ENCODE peak calls at places on chromosome X, in six cellular contexts. G, C, N, H, T and W are unnamed samples.

GRCh38 chrX:100643943-100644587 is at the start of gene SRPX2:
- DNase-seq in G (no peak), C (no peak), N (peak), H (peak), T (peak), W (no peak)

GRCh38 chrX:3191186-3191585 is 149.9 kb downstream of the ARSF start:
- DNase-seq in G (no peak), C (no peak), N (no peak), H (peak), T (no peak), W (no peak)

GRCh38 chrX:78024349-78025108 is 55.1 kb upstream of the PGAM4 start:
- DNase-seq in G (peak), C (peak), N (peak), H (no peak), T (peak), W (no peak)

GRCh38 chrX:70166601-70167590 is 10.4 kb upstream of the DGAT2L6 start:
- DNase-seq in G (no peak), C (peak), N (peak), H (peak), T (no peak), W (no peak)

GRCh38 chrX:47745386-47745785 is 86.4 kb upstream of the UXT start:
- DNase-seq in G (no peak), C (no peak), N (no peak), H (no peak), T (no peak), W (no peak)

GRCh38 chrX:38275615-38276014 is 51.7 kb downstream of the RPGR start:
- DNase-seq in G (no peak), C (peak), N (peak), H (peak), T (no peak), W (no peak)

GRCh38 chrX:110403839-110404238 is 45.2 kb downstream of the RTL9 start:
- DNase-seq in G (no peak), C (no peak), N (no peak), H (peak), T (no peak), W (no peak)

GRCh38 chrX:145848451-145848850 is 30.8 kb downstream of the SLITRK2 start:
- DNase-seq in G (peak), C (no peak), N (no peak), H (no peak), T (no peak), W (no peak)

GRCh38 chrX:85111347-85111746 is 107.7 kb downstream of the APOOL start:
- DNase-seq in G (no peak), C (no peak), N (no peak), H (no peak), T (no peak), W (no peak)

GRCh38 chrX:11664211-11664888 is 1.4 kb downstream of the ARHGAP6 start:
- DNase-seq in G (peak), C (no peak), N (no peak), H (peak), T (no peak), W (no peak)

GRCh38 chrX:26927419-26927818 is 535.7 kb downstream of the PPP4R3C start:
- DNase-seq in G (no peak), C (no peak), N (no peak), H (no peak), T (no peak), W (no peak)

GRCh38 chrX:20593402-20593801 is 326.7 kb upstream of the RPS6KA3 start:
- DNase-seq in G (no peak), C (no peak), N (no peak), H (no peak), T (no peak), W (no peak)

GRCh38 chrX:149540133-149540620 is 635 bp upstream of the EOLA1 start:
- DNase-seq in G (peak), C (peak), N (peak), H (no peak), T (peak), W (peak)

GRCh38 chrX:105483011-105483410 is 262.5 kb upstream of the TEX13A start:
- DNase-seq in G (no peak), C (no peak), N (no peak), H (peak), T (no peak), W (no peak)

GRCh38 chrX:146615807-146616206 is 193.8 kb upstream of the CXorf51B start:
- DNase-seq in G (no peak), C (no peak), N (no peak), H (no peak), T (no peak), W (no peak)

GRCh38 chrX:107449490-107450175 is at the start of gene FRMPD3:
- DNase-seq in G (no peak), C (no peak), N (no peak), H (no peak), T (no peak), W (no peak)

GRCh38 chrX:150495496-150495895 is 72.9 kb upstream of the MTM1 start:
- DNase-seq in G (no peak), C (no peak), N (no peak), H (no peak), T (no peak), W (no peak)

GRCh38 chrX:149040873-149041535 is 464.1 kb downstream of the IDS start:
- DNase-seq in G (no peak), C (no peak), N (no peak), H (peak), T (no peak), W (no peak)

GRCh38 chrX:69024931-69025330 is 140.3 kb downstream of the PJA1 start:
- DNase-seq in G (peak), C (no peak), N (no peak), H (peak), T (peak), W (peak)

GRCh38 chrX:40468033-40468979 is 112.5 kb upstream of the ATP6AP2 start:
- DNase-seq in G (peak), C (peak), N (peak), H (peak), T (peak), W (peak)
- TF ChIP-seq CTCF in G (peak), C (peak), N (peak), H (no peak), T (peak), W (peak)

DNA sequence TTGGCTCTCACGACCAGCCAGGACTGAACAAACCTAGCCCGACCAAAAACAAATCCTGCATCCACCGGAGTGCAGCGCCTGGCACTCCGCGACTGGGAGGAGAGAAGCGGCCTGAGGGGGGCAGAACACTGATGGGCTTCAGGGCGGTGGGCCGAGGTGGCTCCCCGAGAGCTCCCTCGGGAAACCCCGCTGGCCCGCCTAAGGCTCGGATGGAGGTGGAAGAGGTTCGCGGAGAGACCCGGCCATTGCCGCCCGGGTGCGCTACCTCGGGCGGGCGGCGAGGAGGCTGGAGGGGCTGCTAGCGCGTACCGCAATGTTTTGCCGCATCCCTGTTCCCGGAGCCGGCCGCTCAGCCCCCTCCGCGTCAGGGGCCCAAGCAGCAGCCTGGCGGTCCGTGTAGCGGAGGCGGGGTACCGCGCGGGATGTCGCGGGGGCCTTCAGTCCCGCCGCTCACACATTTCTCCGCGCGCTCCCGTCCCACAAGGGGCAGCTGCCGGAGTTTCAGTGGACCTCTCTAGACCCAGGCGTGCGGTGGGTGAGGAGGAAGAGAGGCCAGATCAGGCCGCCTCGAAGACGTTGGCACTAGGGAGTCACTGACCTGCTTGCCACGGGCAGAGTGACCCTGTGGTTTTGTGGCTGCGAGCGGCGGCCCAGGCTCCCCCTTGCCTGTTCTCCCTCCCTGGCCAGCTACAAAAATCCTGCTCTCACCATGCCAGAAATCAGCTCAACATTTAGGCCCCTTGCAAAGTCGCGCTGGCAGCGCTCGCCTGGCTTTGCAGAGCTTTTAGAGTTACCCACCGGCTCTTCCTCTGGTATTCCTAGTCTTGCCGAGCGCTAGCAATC is 2.1 kb downstream of the SLITRK4 start:
- DNase-seq in G (no peak), C (no peak), N (no peak), H (no peak), T (peak), W (no peak)
- H3K4me3 ChIP-seq in G (no peak), C (no peak), N (no peak), H (no peak), T (peak), W (peak)

GRCh38 chrX:39728852-39729587 is 368.7 kb downstream of the BCOR start:
- DNase-seq in G (no peak), C (no peak), N (no peak), H (no peak), T (no peak), W (no peak)

GRCh38 chrX:39731390-39731680 is 366.4 kb downstream of the BCOR start:
- DNase-seq in G (no peak), C (no peak), N (no peak), H (no peak), T (no peak), W (no peak)

GRCh38 chrX:39729834-39730670 is 367.7 kb downstream of the BCOR start:
- DNase-seq in G (no peak), C (no peak), N (no peak), H (peak), T (no peak), W (no peak)

GRCh38 chrX:39731735-39732134 is 366.0 kb downstream of the BCOR start:
- DNase-seq in G (no peak), C (no peak), N (no peak), H (no peak), T (no peak), W (no peak)

DNA sequence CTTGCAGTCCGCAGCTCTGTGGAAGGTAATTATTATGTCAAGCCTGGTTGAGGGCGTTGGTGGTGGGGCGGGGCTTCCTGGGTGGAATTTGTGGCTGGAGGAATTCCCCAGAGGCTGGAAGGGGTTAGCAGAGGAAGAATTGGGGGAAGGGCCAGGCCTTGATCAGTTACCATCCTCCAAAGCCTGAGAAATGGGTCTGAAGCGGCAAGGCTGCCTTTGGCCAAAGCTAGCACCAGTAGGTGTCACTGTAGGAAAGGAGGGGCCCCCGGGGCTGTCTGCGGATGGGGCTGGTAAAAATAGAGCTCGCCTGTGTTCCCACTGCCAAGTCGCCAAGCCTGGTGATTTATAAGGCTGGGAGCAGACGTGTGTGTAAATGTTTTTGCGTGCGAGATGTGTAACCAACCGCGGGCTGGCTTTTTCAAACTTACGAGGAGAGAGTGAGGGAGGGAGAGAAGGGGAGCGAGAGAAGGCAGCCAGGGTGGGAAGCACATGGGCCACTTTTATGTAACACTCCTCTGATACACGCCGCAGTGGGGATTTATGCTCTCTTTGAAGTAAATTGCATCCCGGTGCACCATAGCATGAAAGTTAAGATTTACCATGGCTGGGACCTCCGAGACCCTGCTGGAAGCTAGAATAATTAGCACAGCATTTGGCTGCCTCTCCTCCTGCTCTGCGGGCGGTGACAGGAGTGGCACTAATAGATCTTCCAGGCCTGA is 366.9 kb downstream of the BCOR start:
- DNase-seq in G (peak), C (peak), N (peak), H (peak), T (peak), W (peak)
- H3K27ac ChIP-seq in G (peak), C (no peak), N (peak), H (no peak), T (no peak), W (no peak)

GRCh38 chrX:94524867-94525266 is 850.9 kb downstream of the FAM133A start:
- DNase-seq in G (no peak), C (no peak), N (no peak), H (no peak), T (no peak), W (no peak)
- TF ChIP-seq CTCF in G (no peak), C (no peak), N (no peak), H (no peak), T (no peak), W (no peak)

DNA sequence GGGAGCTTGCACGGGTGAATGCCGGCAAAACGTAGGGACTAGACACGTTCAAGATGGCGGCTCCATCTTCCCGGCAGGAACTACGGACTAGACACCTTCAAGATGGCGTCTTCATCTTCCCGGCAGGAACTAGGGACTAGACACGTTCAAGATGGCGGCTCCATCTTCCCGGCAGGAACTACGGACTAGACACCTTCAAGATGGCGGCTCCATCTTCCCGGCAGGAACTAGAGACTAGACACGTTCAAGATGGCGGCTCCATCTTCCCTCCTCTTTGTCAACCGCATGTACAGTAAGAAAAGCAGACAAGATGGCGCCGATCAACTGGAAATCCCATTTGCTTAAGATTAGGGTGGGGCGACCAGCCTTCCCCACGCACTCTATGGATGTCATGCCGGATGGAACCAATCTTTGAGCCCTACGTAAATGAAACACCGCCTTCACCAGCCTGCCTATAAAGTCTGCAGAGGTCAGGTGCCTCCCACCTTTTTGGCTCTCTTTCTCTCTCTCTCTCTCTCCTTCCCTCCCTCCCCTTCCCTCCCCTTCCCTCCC is 222.4 kb downstream of the CRLF2 start:
- DNase-seq in G (peak), C (no peak), N (peak), H (peak), T (no peak), W (no peak)
- H3K4me3 ChIP-seq in G (no peak), C (no peak), N (peak), H (no peak), T (no peak), W (no peak)

DNA sequence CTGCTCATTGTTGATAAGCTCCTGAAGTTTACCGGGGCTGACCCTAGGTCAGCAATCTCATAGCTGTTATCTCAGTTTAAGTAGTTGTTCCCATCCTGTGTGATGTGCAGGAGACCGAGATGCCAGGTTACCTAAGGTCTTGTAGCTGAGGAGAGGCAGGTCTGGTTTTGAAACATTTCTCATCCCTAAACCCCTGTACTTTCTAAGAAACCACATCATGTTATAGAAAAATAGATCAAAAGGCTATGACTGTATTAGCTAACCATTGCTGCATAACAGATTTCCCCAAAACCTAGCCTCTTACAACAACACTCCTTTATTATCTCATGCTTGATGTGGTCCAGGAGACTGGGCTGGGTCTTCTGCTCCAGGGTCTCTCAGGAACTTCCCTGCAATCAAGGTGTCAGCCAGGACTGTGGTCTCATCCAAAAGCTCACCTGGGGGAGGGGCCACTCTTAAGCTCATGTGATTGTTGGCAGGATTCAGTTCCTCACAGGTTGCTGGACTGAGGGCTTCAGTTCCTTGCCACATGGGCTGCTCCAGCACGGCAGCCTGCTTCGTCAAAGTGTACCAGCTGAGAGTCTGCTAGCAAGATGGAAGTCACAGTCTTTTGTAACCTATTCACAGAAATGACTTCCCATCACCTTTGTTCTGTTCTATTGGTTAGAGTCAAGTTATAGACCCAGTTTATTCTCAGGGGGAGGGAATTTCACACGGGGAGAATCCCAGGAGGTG is 60.9 kb upstream of the CLCN4 start:
- DNase-seq in G (no peak), C (no peak), N (no peak), H (no peak), T (no peak), W (no peak)
- H3K27ac ChIP-seq in G (no peak), C (no peak), N (no peak), H (no peak), T (no peak), W (no peak)